ENCODE peak calls at places on chromosomes 6 and 20, in four cellular contexts. One of them, this sample, is unnamed.

GRCh38 chr6:15481892-15482291 is 180.9 kb downstream of the DTNBP1 start:
- DNase-seq in hepatocyte: no peak
- DNase-seq in EL: no peak
- DNase-seq in type B pancreatic cell: no peak
- DNase-seq in this sample: no peak

GRCh38 chr6:14743465-14744211 is 502.2 kb upstream of the JARID2 start:
- DNase-seq in EL: peak; percentile 98
- DNase-seq in type B pancreatic cell: no peak
- DNase-seq in hepatocyte: peak; percentile 80
- DNase-seq in this sample: peak; percentile 75

GRCh38 chr20:4726710-4727391 is 5.1 kb downstream of the PRND start:
- DNase-seq in hepatocyte: no peak
- DNase-seq in EL: peak; percentile 72
- DNase-seq in type B pancreatic cell: no peak
- DNase-seq in this sample: no peak

GRCh38 chr6:56852249-56852606 is 102.7 kb upstream of the BEND6 start:
- DNase-seq in type B pancreatic cell: no peak
- DNase-seq in EL: peak; percentile 30
- DNase-seq in hepatocyte: no peak
- DNase-seq in this sample: no peak

GRCh38 chr6:125658759-125659431 is 90.5 kb upstream of the HEY2 start:
- DNase-seq in hepatocyte: no peak
- DNase-seq in EL: peak; percentile 12
- DNase-seq in type B pancreatic cell: no peak
- DNase-seq in this sample: no peak

GRCh38 chr20:63814833-63815612 is 16.0 kb downstream of the ZBTB46 start:
- DNase-seq in EL: no peak
- DNase-seq in type B pancreatic cell: no peak
- DNase-seq in hepatocyte: no peak
- DNase-seq in this sample: no peak

GRCh38 chr6:106894978-106895702 is 79.4 kb downstream of the CD24 start:
- DNase-seq in EL: peak; percentile 20
- DNase-seq in type B pancreatic cell: no peak
- DNase-seq in hepatocyte: peak; percentile 46
- DNase-seq in this sample: no peak

GRCh38 chr6:16437095-16437494 is 198.7 kb downstream of the GMPR start:
- DNase-seq in type B pancreatic cell: no peak
- DNase-seq in hepatocyte: no peak
- DNase-seq in EL: no peak
- DNase-seq in this sample: no peak

GRCh38 chr6:137715589-137716045 is 151.4 kb upstream of the TNFAIP3 start:
- DNase-seq in type B pancreatic cell: no peak
- DNase-seq in EL: peak; percentile 25
- DNase-seq in hepatocyte: no peak
- DNase-seq in this sample: no peak

GRCh38 chr20:63567382-63568169 is 6.5 kb downstream of the HELZ2 start:
- DNase-seq in hepatocyte: no peak
- DNase-seq in EL: no peak
- DNase-seq in type B pancreatic cell: no peak
- DNase-seq in this sample: no peak

GRCh38 chr6:119340766-119341487 is 8.6 kb downstream of the MAN1A1 start:
- DNase-seq in EL: no peak
- DNase-seq in type B pancreatic cell: no peak
- DNase-seq in hepatocyte: no peak
- DNase-seq in this sample: no peak

GRCh38 chr20:56316051-56316450 is 42.7 kb upstream of the FAM210B start:
- DNase-seq in type B pancreatic cell: no peak
- DNase-seq in hepatocyte: no peak
- DNase-seq in EL: no peak
- DNase-seq in this sample: no peak

GRCh38 chr6:3455121-3455489 is 1.7 kb downstream of the SLC22A23 start:
- DNase-seq in type B pancreatic cell: no peak
- DNase-seq in hepatocyte: peak; percentile 51
- DNase-seq in EL: no peak
- DNase-seq in this sample: no peak